ENCODE peak calls at places on chromosomes 5 and 9, in ten cellular contexts. P is brain pericyte; X is epithelial cell of esophagus; Q is GM04503; M is mesenteric fat pad; S is COR-L47; L is lung microvascular endothelial cell; A is HCT116; C is GM23248; I is stimulated activated CD8-positive, alpha-beta memory T cell treated with anti-CD3 and anti-CD28 coated beads, Interleukin-12 subunit alpha, Interleukin-12 subunit beta, amount 100 ng/mL, for 1 hour. U is an unnamed sample.

GRCh38 chr9:36861528-36862205 is 172.4 kb downstream of the PAX5 start:
- DNase-seq in I (no peak), S (no peak), M (no peak), Q (no peak), X (no peak), C (no peak), L (no peak), A (no peak), P (no peak), U (no peak)

GRCh38 chr5:133996683-133997252 is 8.0 kb downstream of the VDAC1 start:
- DNase-seq in L (peak), M (peak), A (no peak), S (no peak), C (no peak), I (no peak), X (no peak), Q (no peak), P (no peak), U (no peak)

GRCh38 chr5:17154211-17154996 is 63.0 kb upstream of the BASP1 start:
- DNase-seq in P (no peak), S (no peak), M (no peak), X (peak), I (no peak), Q (peak), C (peak), A (no peak), L (no peak), U (no peak)

GRCh38 chr5:34474573-34475021 is 181.5 kb upstream of the RAI14 start:
- DNase-seq in Q (no peak), X (peak), S (peak), C (peak), A (peak), L (peak), P (no peak), I (no peak), M (no peak), U (no peak)

GRCh38 chr5:133309166-133309791 is 257.5 kb downstream of the HSPA4 start:
- DNase-seq in C (no peak), S (no peak), X (no peak), L (no peak), A (no peak), Q (no peak), I (no peak), M (no peak), P (no peak), U (no peak)

GRCh38 chr9:136759436-136760325 is 1.6 kb upstream of the LCN8 start:
- DNase-seq in C (no peak), Q (no peak), P (no peak), S (no peak), X (no peak), M (no peak), A (no peak), I (no peak), L (no peak), U (peak)

GRCh38 chr5:155780274-155780673 is 546.7 kb upstream of the SGCD start:
- DNase-seq in C (no peak), S (no peak), A (no peak), X (no peak), Q (no peak), I (no peak), M (no peak), L (no peak), P (no peak), U (no peak)

GRCh38 chr9:91795500-91796241 is 154.4 kb downstream of the ROR2 start:
- DNase-seq in A (peak), X (peak), S (peak), M (peak), C (peak), I (no peak), Q (no peak), L (no peak), P (no peak), U (no peak)

GRCh38 chr9:18905883-18906649 is 126.9 kb downstream of the SAXO1 start:
- DNase-seq in Q (no peak), M (no peak), C (peak), X (no peak), I (no peak), L (no peak), A (no peak), S (no peak), P (no peak), U (no peak)

GRCh38 chr9:136854842-136855460 is 2.8 kb downstream of the MAMDC4 start:
- DNase-seq in L (no peak), S (no peak), P (no peak), I (no peak), A (no peak), C (no peak), X (no peak), M (no peak), Q (no peak), U (no peak)

GRCh38 chr5:122849746-122850145 is 4.3 kb downstream of the SNX24 start:
- DNase-seq in A (no peak), S (no peak), C (peak), Q (no peak), M (no peak), X (peak), I (no peak), P (no peak), L (no peak), U (no peak)

GRCh38 chr9:131348631-131349521 is 45.0 kb upstream of the PRRC2B start:
- DNase-seq in A (no peak), X (no peak), C (no peak), I (no peak), M (peak), S (no peak), Q (no peak), L (no peak), P (no peak), U (no peak)

GRCh38 chr5:32326216-32326772 is 13.6 kb upstream of the MTMR12 start:
- DNase-seq in L (no peak), C (peak), A (peak), M (no peak), I (no peak), S (no peak), Q (no peak), X (no peak), P (no peak), U (no peak)

GRCh38 chr5:128649183-128649582 is 111.1 kb upstream of the FBN2 start:
- DNase-seq in M (no peak), S (no peak), P (no peak), I (no peak), X (no peak), C (peak), L (peak), Q (no peak), A (no peak), U (no peak)

GRCh38 chr9:89623925-89624420 is 19.2 kb downstream of the GADD45G start:
- DNase-seq in L (no peak), S (peak), I (no peak), P (no peak), C (no peak), A (no peak), X (no peak), M (no peak), Q (no peak), U (no peak)

GRCh38 chr5:16345454-16345853 is 120.1 kb downstream of the ZNF622 start:
- DNase-seq in X (peak), Q (no peak), A (no peak), C (peak), M (no peak), S (peak), L (no peak), P (no peak), I (no peak), U (no peak)

GRCh38 chr5:56088967-56089829 is 94.4 kb upstream of the IL6ST start:
- DNase-seq in M (no peak), C (peak), X (peak), A (no peak), S (no peak), Q (peak), I (no peak), L (no peak), P (peak), U (no peak)

GRCh38 chr9:125854553-125855275 is 107.5 kb downstream of the PBX3 start:
- DNase-seq in X (no peak), P (no peak), C (peak), Q (peak), A (no peak), S (no peak), L (no peak), I (no peak), M (no peak), U (no peak)

GRCh38 chr5:123754903-123755302 is 242.9 kb downstream of the CSNK1G3 start:
- DNase-seq in M (no peak), X (no peak), C (peak), I (no peak), Q (no peak), L (no peak), A (no peak), P (no peak), S (no peak), U (no peak)

GRCh38 chr9:110323831-110324230 is 13.8 kb downstream of the TXNDC8 start:
- DNase-seq in Q (no peak), X (no peak), M (no peak), P (no peak), I (no peak), C (peak), S (no peak), L (no peak), A (no peak), U (no peak)

U was measured in cardiac septum.